ENCODE peak calls at places on chromosomes 16 and 17, in ten cellular contexts. One of them, this sample, is unnamed.

GRCh38 chr17:35460354-35460851 is 11.8 kb upstream of the SLFN13 start:
- DNase-seq in right atrium auricular region: no peak
- DNase-seq in sigmoid colon: no peak
- DNase-seq in heart right ventricle: peak
- DNase-seq in dorsolateral prefrontal cortex: no peak
- DNase-seq in upper lobe of right lung: peak
- DNase-seq in ovary: no peak
- DNase-seq in mesothelial cell of epicardium: no peak
- DNase-seq in Peyer's patch: peak
- DNase-seq in type B pancreatic cell: no peak
- DNase-seq in this sample: no peak

GRCh38 chr16:46914556-46915201 is 30.5 kb downstream of the GPT2 start:
- DNase-seq in right atrium auricular region: no peak
- DNase-seq in sigmoid colon: no peak
- DNase-seq in heart right ventricle: no peak
- DNase-seq in dorsolateral prefrontal cortex: no peak
- DNase-seq in upper lobe of right lung: no peak
- DNase-seq in ovary: no peak
- DNase-seq in mesothelial cell of epicardium: no peak
- DNase-seq in Peyer's patch: no peak
- DNase-seq in type B pancreatic cell: no peak
- DNase-seq in this sample: no peak

GRCh38 chr16:379961-380836 is 1.6 kb downstream of the PGAP6 start:
- DNase-seq in right atrium auricular region: no peak
- DNase-seq in sigmoid colon: no peak
- DNase-seq in heart right ventricle: no peak
- DNase-seq in dorsolateral prefrontal cortex: no peak
- DNase-seq in upper lobe of right lung: no peak
- DNase-seq in ovary: no peak
- DNase-seq in mesothelial cell of epicardium: no peak
- DNase-seq in Peyer's patch: no peak
- DNase-seq in type B pancreatic cell: no peak
- DNase-seq in this sample: no peak

GRCh38 chr16:67149276-67150057 is 1.3 kb downstream of the B3GNT9 start:
- DNase-seq in right atrium auricular region: no peak
- DNase-seq in sigmoid colon: no peak
- DNase-seq in heart right ventricle: no peak
- DNase-seq in dorsolateral prefrontal cortex: no peak
- DNase-seq in upper lobe of right lung: no peak
- DNase-seq in ovary: peak
- DNase-seq in mesothelial cell of epicardium: no peak
- DNase-seq in Peyer's patch: no peak
- DNase-seq in type B pancreatic cell: no peak
- DNase-seq in this sample: no peak

GRCh38 chr16:70476272-70477020 is 22.1 kb downstream of the FCSK start:
- DNase-seq in right atrium auricular region: no peak
- DNase-seq in sigmoid colon: no peak
- DNase-seq in heart right ventricle: no peak
- DNase-seq in dorsolateral prefrontal cortex: no peak
- DNase-seq in upper lobe of right lung: no peak
- DNase-seq in ovary: no peak
- DNase-seq in mesothelial cell of epicardium: no peak
- DNase-seq in Peyer's patch: no peak
- DNase-seq in type B pancreatic cell: no peak
- DNase-seq in this sample: no peak

GRCh38 chr17:37041931-37042330 is 93.2 kb downstream of the AATF start:
- DNase-seq in right atrium auricular region: no peak
- DNase-seq in sigmoid colon: no peak
- DNase-seq in heart right ventricle: no peak
- DNase-seq in dorsolateral prefrontal cortex: no peak
- DNase-seq in upper lobe of right lung: no peak
- DNase-seq in ovary: no peak
- DNase-seq in mesothelial cell of epicardium: no peak
- DNase-seq in Peyer's patch: no peak
- DNase-seq in type B pancreatic cell: no peak
- DNase-seq in this sample: no peak

GRCh38 chr17:41308918-41309359 is at the start of gene KRTAP16-1:
- DNase-seq in right atrium auricular region: no peak
- DNase-seq in sigmoid colon: no peak
- DNase-seq in heart right ventricle: no peak
- DNase-seq in dorsolateral prefrontal cortex: no peak
- DNase-seq in upper lobe of right lung: no peak
- DNase-seq in ovary: no peak
- DNase-seq in mesothelial cell of epicardium: no peak
- DNase-seq in Peyer's patch: peak
- DNase-seq in type B pancreatic cell: no peak
- DNase-seq in this sample: no peak

GRCh38 chr16:87635541-87636049 is 33.3 kb downstream of the JPH3 start:
- DNase-seq in right atrium auricular region: no peak
- DNase-seq in sigmoid colon: peak
- DNase-seq in heart right ventricle: peak
- DNase-seq in dorsolateral prefrontal cortex: peak
- DNase-seq in upper lobe of right lung: peak
- DNase-seq in ovary: peak
- DNase-seq in mesothelial cell of epicardium: peak
- DNase-seq in Peyer's patch: peak
- DNase-seq in type B pancreatic cell: no peak
- DNase-seq in this sample: no peak

GRCh38 chr16:48596326-48596725 is 13.7 kb downstream of the N4BP1 start:
- DNase-seq in right atrium auricular region: no peak
- DNase-seq in sigmoid colon: no peak
- DNase-seq in heart right ventricle: no peak
- DNase-seq in dorsolateral prefrontal cortex: no peak
- DNase-seq in upper lobe of right lung: no peak
- DNase-seq in ovary: no peak
- DNase-seq in mesothelial cell of epicardium: no peak
- DNase-seq in Peyer's patch: no peak
- DNase-seq in type B pancreatic cell: no peak
- DNase-seq in this sample: no peak

GRCh38 chr17:3808701-3809100 is 7.7 kb upstream of the ITGAE start:
- DNase-seq in right atrium auricular region: no peak
- DNase-seq in sigmoid colon: no peak
- DNase-seq in heart right ventricle: no peak
- DNase-seq in dorsolateral prefrontal cortex: no peak
- DNase-seq in upper lobe of right lung: no peak
- DNase-seq in ovary: no peak
- DNase-seq in mesothelial cell of epicardium: no peak
- DNase-seq in Peyer's patch: no peak
- DNase-seq in type B pancreatic cell: no peak
- DNase-seq in this sample: no peak

GRCh38 chr16:64900517-64900916 is 221.3 kb downstream of the CDH11 start:
- DNase-seq in right atrium auricular region: no peak
- DNase-seq in sigmoid colon: no peak
- DNase-seq in heart right ventricle: no peak
- DNase-seq in dorsolateral prefrontal cortex: no peak
- DNase-seq in upper lobe of right lung: no peak
- DNase-seq in ovary: no peak
- DNase-seq in mesothelial cell of epicardium: no peak
- DNase-seq in Peyer's patch: no peak
- DNase-seq in type B pancreatic cell: no peak
- DNase-seq in this sample: no peak

GRCh38 chr17:1227917-1228751 is 42.1 kb upstream of the BHLHA9 start:
- DNase-seq in right atrium auricular region: no peak
- DNase-seq in sigmoid colon: no peak
- DNase-seq in heart right ventricle: peak
- DNase-seq in dorsolateral prefrontal cortex: no peak
- DNase-seq in upper lobe of right lung: peak
- DNase-seq in ovary: peak
- DNase-seq in mesothelial cell of epicardium: no peak
- DNase-seq in Peyer's patch: peak
- DNase-seq in type B pancreatic cell: no peak
- DNase-seq in this sample: no peak

GRCh38 chr16:73176577-73177013 is 128.7 kb upstream of the ZFHX3 start:
- DNase-seq in right atrium auricular region: no peak
- DNase-seq in sigmoid colon: no peak
- DNase-seq in heart right ventricle: no peak
- DNase-seq in dorsolateral prefrontal cortex: no peak
- DNase-seq in upper lobe of right lung: no peak
- DNase-seq in ovary: no peak
- DNase-seq in mesothelial cell of epicardium: no peak
- DNase-seq in Peyer's patch: no peak
- DNase-seq in type B pancreatic cell: no peak
- DNase-seq in this sample: no peak
- TF ChIP-seq CTCF in right atrium auricular region: no peak
- TF ChIP-seq CTCF in sigmoid colon: no peak
- TF ChIP-seq CTCF in heart right ventricle: peak
- TF ChIP-seq CTCF in dorsolateral prefrontal cortex: no peak
- TF ChIP-seq CTCF in upper lobe of right lung: peak
- TF ChIP-seq CTCF in ovary: no peak
- TF ChIP-seq CTCF in mesothelial cell of epicardium: no peak
- TF ChIP-seq CTCF in Peyer's patch: no peak
- TF ChIP-seq CTCF in type B pancreatic cell: peak
- TF ChIP-seq CTCF in this sample: peak

GRCh38 chr16:54929090-54930033 is 1.3 kb upstream of the IRX5 start:
- DNase-seq in right atrium auricular region: peak
- DNase-seq in sigmoid colon: peak
- DNase-seq in heart right ventricle: peak
- DNase-seq in dorsolateral prefrontal cortex: peak
- DNase-seq in upper lobe of right lung: peak
- DNase-seq in ovary: peak
- DNase-seq in mesothelial cell of epicardium: peak
- DNase-seq in Peyer's patch: peak
- DNase-seq in type B pancreatic cell: peak
- DNase-seq in this sample: no peak
- TF ChIP-seq CTCF in right atrium auricular region: no peak
- TF ChIP-seq CTCF in sigmoid colon: no peak
- TF ChIP-seq CTCF in heart right ventricle: peak
- TF ChIP-seq CTCF in dorsolateral prefrontal cortex: no peak
- TF ChIP-seq CTCF in upper lobe of right lung: no peak
- TF ChIP-seq CTCF in ovary: no peak
- TF ChIP-seq CTCF in mesothelial cell of epicardium: no peak
- TF ChIP-seq CTCF in Peyer's patch: no peak
- TF ChIP-seq CTCF in type B pancreatic cell: peak
- TF ChIP-seq CTCF in this sample: peak

GRCh38 chr17:46826116-46826515 is 7.6 kb upstream of the WNT3 start:
- DNase-seq in right atrium auricular region: no peak
- DNase-seq in sigmoid colon: no peak
- DNase-seq in heart right ventricle: no peak
- DNase-seq in dorsolateral prefrontal cortex: no peak
- DNase-seq in upper lobe of right lung: no peak
- DNase-seq in ovary: no peak
- DNase-seq in mesothelial cell of epicardium: no peak
- DNase-seq in Peyer's patch: no peak
- DNase-seq in type B pancreatic cell: no peak
- DNase-seq in this sample: no peak
- TF ChIP-seq CTCF in right atrium auricular region: no peak
- TF ChIP-seq CTCF in sigmoid colon: no peak
- TF ChIP-seq CTCF in heart right ventricle: no peak
- TF ChIP-seq CTCF in dorsolateral prefrontal cortex: no peak
- TF ChIP-seq CTCF in upper lobe of right lung: no peak
- TF ChIP-seq CTCF in ovary: no peak
- TF ChIP-seq CTCF in mesothelial cell of epicardium: no peak
- TF ChIP-seq CTCF in Peyer's patch: no peak
- TF ChIP-seq CTCF in type B pancreatic cell: no peak
- TF ChIP-seq CTCF in this sample: no peak

DNA sequence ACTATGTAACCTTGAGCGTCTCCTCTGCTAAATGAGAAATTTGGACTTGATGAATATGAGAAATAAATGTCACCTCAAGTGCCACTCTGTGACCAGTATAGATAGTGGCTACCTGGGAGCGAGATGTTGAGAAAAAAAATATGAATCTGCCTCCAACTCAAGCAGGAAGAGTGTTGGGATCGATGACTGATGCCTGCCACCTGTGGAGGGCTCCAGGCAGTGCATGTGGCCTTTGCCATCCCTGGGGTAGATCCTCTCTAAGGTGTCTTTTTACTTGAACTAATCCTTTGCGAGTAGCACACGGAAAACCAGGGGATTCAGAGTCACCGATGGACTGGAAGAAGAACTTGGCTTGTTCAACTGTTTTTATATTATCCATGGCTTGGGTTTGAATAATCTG is 9.4 kb downstream of the CCDC182 start:
- DNase-seq in right atrium auricular region: no peak
- DNase-seq in sigmoid colon: no peak
- DNase-seq in heart right ventricle: no peak
- DNase-seq in dorsolateral prefrontal cortex: no peak
- DNase-seq in upper lobe of right lung: no peak
- DNase-seq in ovary: no peak
- DNase-seq in mesothelial cell of epicardium: no peak
- DNase-seq in Peyer's patch: no peak
- DNase-seq in type B pancreatic cell: no peak
- DNase-seq in this sample: no peak
- TF ChIP-seq CTCF in right atrium auricular region: peak
- TF ChIP-seq CTCF in sigmoid colon: no peak
- TF ChIP-seq CTCF in heart right ventricle: peak
- TF ChIP-seq CTCF in dorsolateral prefrontal cortex: no peak
- TF ChIP-seq CTCF in upper lobe of right lung: peak
- TF ChIP-seq CTCF in ovary: no peak
- TF ChIP-seq CTCF in mesothelial cell of epicardium: no peak
- TF ChIP-seq CTCF in Peyer's patch: no peak
- TF ChIP-seq CTCF in type B pancreatic cell: peak
- TF ChIP-seq CTCF in this sample: peak

DNA sequence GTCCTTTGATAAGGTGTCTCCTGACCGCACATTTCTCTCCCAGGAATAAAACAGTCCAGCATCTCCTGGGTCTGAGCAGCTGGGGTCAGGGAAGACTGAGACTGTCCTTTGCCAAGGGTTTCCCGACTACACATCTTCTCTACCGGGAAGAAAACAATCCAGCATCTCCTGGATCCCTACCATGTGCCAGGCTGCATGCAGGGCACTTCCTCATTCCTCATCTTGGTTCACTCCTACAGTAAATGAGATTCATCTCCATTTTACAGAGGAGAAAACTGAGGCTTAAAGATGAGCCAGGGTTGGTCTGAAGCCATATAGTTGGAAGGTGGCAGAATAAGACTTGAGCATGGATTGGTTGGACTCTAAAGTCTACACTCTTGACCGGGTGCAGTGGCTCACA is 36.7 kb downstream of the NOG start:
- DNase-seq in right atrium auricular region: no peak
- DNase-seq in sigmoid colon: no peak
- DNase-seq in heart right ventricle: no peak
- DNase-seq in dorsolateral prefrontal cortex: no peak
- DNase-seq in upper lobe of right lung: no peak
- DNase-seq in ovary: no peak
- DNase-seq in mesothelial cell of epicardium: no peak
- DNase-seq in Peyer's patch: no peak
- DNase-seq in type B pancreatic cell: no peak
- DNase-seq in this sample: no peak
- TF ChIP-seq CTCF in right atrium auricular region: no peak
- TF ChIP-seq CTCF in sigmoid colon: no peak
- TF ChIP-seq CTCF in heart right ventricle: no peak
- TF ChIP-seq CTCF in dorsolateral prefrontal cortex: no peak
- TF ChIP-seq CTCF in upper lobe of right lung: no peak
- TF ChIP-seq CTCF in ovary: no peak
- TF ChIP-seq CTCF in mesothelial cell of epicardium: no peak
- TF ChIP-seq CTCF in Peyer's patch: no peak
- TF ChIP-seq CTCF in type B pancreatic cell: no peak
- TF ChIP-seq CTCF in this sample: no peak

DNA sequence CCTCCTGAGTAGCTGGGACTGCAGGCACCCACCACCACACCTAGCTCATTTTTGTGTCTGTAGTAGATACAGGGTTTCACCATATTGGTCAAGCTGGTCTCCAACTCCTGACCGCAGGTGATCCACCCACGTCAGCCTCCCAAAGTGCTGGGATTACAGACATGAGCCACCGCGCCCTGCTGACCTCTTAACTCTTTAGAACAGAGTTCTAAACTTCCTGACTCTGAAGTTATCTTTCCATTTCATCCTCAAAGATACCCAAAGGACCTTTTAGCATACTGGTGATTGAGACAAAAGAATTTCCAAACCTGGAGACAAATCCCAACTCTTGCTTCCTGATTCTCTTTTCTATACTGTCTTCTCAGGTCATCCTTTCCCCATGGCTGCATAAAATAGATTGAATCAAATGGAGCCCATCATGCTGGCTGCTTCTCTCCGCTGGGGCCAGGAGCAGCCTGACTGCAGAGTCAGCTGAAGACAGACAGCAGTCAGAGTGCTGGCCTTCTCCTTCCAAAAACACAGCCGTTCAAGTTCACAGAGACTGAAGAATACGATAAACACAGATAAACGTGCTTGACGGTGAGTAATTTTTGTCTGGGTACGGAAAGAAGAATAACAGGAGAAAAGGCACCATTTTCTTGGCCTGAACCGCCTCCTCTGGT is 76.5 kb upstream of the ATF7IP2 start:
- DNase-seq in right atrium auricular region: no peak
- DNase-seq in sigmoid colon: no peak
- DNase-seq in heart right ventricle: no peak
- DNase-seq in dorsolateral prefrontal cortex: no peak
- DNase-seq in upper lobe of right lung: no peak
- DNase-seq in ovary: no peak
- DNase-seq in mesothelial cell of epicardium: no peak
- DNase-seq in Peyer's patch: no peak
- DNase-seq in type B pancreatic cell: no peak
- DNase-seq in this sample: no peak
- TF ChIP-seq CTCF in right atrium auricular region: no peak
- TF ChIP-seq CTCF in sigmoid colon: no peak
- TF ChIP-seq CTCF in heart right ventricle: no peak
- TF ChIP-seq CTCF in dorsolateral prefrontal cortex: no peak
- TF ChIP-seq CTCF in upper lobe of right lung: no peak
- TF ChIP-seq CTCF in ovary: no peak
- TF ChIP-seq CTCF in mesothelial cell of epicardium: no peak
- TF ChIP-seq CTCF in Peyer's patch: no peak
- TF ChIP-seq CTCF in type B pancreatic cell: no peak
- TF ChIP-seq CTCF in this sample: no peak

This sample was measured in D721Med.